ENCODE peak calls at places on chromosomes 2 and 18, in six cellular contexts. U, S, M, D, K and H are unnamed samples.

GRCh38 chr2:163812926-163813520 is 77.2 kb upstream of the FIGN start:
- DNase-seq in U (no peak), M (no peak), S (no peak), K (no peak), D (no peak), H (no peak)

GRCh38 chr2:153077311-153077710 is 358.9 kb downstream of the ARL6IP6 start:
- DNase-seq in D (no peak), S (no peak), M (no peak), U (no peak), K (no peak), H (no peak)

GRCh38 chr2:20618468-20618885 is 32.4 kb downstream of the HS1BP3 start:
- DNase-seq in U (no peak), D (no peak), K (no peak), S (peak), M (no peak), H (no peak)

GRCh38 chr18:56130481-56130880 is 507.9 kb downstream of the TXNL1 start:
- DNase-seq in S (no peak), U (no peak), K (no peak), D (no peak), M (no peak), H (no peak)

GRCh38 chr2:238015705-238016104 is 45.1 kb upstream of the SCLY start:
- DNase-seq in S (no peak), U (no peak), K (no peak), M (no peak), D (no peak), H (no peak)

GRCh38 chr2:214549946-214550345 is 139.1 kb downstream of the VWC2L start:
- DNase-seq in M (no peak), U (no peak), D (no peak), S (no peak), K (no peak), H (no peak)

GRCh38 chr2:43462866-43463641 is 132.8 kb downstream of the THADA start:
- DNase-seq in U (no peak), S (peak), M (no peak), D (no peak), K (no peak), H (no peak)

GRCh38 chr2:85015653-85016360 is 44.8 kb downstream of the KCMF1 start:
- DNase-seq in U (no peak), K (no peak), M (no peak), D (no peak), S (no peak), H (no peak)

GRCh38 chr2:236833501-236834186 is 252.0 kb upstream of the COPS8 start:
- DNase-seq in D (no peak), S (no peak), U (no peak), K (no peak), M (no peak), H (no peak)

GRCh38 chr2:45169339-45170190 is 160.3 kb upstream of the SIX2 start:
- DNase-seq in D (no peak), K (no peak), M (no peak), S (no peak), U (no peak), H (no peak)

GRCh38 chr18:12470382-12471090 is 62.8 kb downstream of the PRELID3A start:
- DNase-seq in S (no peak), U (no peak), K (no peak), M (no peak), D (no peak), H (no peak)

GRCh38 chr2:59680863-59681262 is 872.6 kb downstream of the BCL11A start:
- DNase-seq in D (no peak), M (no peak), U (no peak), K (no peak), S (no peak), H (no peak)

GRCh38 chr2:200266406-200266805 is 40.1 kb upstream of the SPATS2L start:
- DNase-seq in D (no peak), M (no peak), U (no peak), S (no peak), K (no peak), H (no peak)

GRCh38 chr2:98826856-98827255 is 95.9 kb upstream of the MGAT4A start:
- DNase-seq in D (no peak), M (no peak), S (no peak), U (no peak), K (no peak), H (no peak)

GRCh38 chr2:26033270-26033768 is 565 bp upstream of the RAB10 start:
- DNase-seq in K (no peak), D (no peak), M (no peak), U (no peak), S (peak), H (no peak)

GRCh38 chr2:26034597-26035067 is 748 bp downstream of the RAB10 start:
- DNase-seq in U (no peak), M (no peak), D (no peak), S (no peak), K (no peak), H (no peak)

GRCh38 chr2:26035110-26035728 is 1.3 kb downstream of the RAB10 start:
- DNase-seq in K (no peak), U (no peak), S (no peak), D (no peak), M (no peak), H (no peak)

GRCh38 chr2:26039603-26040367 is 5.9 kb downstream of the RAB10 start:
- DNase-seq in D (no peak), S (no peak), M (no peak), K (no peak), U (no peak), H (no peak)

DNA sequence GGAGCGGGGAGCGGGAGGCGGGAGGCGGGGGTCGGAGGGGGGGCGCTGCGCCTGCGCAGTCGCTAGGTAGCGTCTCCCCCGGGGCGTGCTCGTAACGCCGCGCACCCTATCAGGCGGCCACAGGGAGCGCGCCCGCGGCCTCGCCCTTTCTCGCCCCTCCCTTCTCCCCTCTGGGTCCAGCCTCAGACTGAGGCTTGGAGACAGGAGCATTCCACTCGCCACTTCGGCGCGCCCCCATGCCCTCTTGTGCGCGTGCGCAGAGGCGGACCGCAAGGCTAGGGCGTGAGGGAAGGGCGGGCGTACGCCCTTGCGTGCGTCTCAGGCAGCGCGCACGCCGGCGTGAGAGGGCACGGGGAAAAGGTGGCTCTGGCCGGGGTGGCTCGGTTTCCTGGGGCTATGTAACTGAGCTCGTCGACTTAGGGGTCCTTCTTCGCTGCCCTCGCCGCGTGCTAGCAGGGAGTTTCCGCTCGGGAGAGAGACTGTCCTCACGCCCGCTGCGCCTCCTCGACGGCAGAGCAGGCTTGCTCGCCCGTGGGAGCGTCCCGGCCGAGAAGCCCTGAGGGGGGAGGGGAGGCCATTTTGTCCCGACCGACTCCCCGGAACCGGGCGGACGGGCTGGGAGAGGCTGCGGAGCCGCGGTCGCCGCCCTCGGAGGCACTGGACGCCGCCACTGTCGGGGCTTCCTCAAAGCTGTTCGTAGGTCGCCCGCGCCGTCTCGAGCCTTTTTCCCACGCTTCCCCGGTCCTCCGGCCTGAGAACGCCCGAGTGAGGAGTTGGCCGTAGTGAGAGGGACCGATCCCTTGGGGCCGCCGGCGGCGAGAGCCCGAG is at the start of gene RAB10:
- DNase-seq in U (peak), M (peak), D (peak), K (peak), S (peak), H (peak)
- TF ChIP-seq POLR2AphosphoS5 in U (peak), M (peak), D (peak), K (peak), S (peak), H (peak)

DNA sequence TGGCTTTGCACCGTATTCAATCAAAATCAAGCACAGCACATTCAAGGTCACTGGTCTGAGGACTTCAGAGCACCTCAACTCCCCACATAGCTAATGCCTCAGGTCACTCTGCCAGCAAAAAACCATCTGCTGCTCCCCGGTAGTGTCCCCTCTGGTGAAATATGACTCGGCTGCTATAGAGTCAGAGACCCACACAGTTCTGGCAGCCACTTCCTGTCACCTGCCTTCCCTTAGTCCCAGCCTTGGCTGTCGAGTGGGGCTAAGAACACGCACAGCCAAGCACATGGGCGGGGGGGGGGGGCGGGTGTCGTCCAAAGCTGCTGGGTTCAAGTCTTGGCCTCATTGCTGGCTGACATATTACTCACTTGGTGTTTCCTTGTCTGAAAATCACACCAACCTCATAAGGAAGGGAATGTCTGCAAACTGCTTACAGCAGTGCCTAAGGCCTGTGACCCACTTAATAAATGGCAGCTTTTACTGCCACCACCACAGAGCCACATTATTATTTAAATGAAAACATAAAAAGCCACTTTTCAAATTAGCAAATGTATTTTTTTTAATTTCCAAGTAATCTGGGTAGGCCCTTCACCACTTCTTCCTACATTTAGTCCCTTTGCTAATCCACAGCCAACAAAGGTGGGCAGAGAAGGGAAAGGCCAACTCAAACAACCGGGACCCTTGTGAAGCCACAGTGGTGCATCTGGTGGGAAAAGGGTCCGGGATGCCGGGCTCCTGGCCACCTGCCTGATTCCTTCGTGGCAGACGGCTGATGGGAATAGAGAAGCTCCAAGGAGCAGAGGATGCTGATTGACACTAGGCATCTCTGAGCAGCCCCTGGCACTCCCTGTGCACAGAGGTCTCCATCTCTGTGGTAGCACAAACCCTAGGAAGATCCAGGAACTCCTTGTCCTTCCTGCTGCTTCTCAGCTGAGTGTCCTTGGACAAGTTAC is 37.3 kb downstream of the POLR1A start:
- DNase-seq in D (no peak), M (no peak), U (no peak), K (no peak), S (no peak), H (no peak)
- H3K4me3 ChIP-seq in D (no peak), M (no peak), U (no peak), K (no peak), S (no peak), H (no peak)

GRCh38 chr2:71716697-71717624 is 263.6 kb downstream of the DYSF start:
- DNase-seq in U (no peak), K (no peak), M (no peak), S (peak), D (peak), H (no peak)
- TF ChIP-seq POLR2AphosphoS5 in U (no peak), K (no peak), M (no peak), S (peak), D (peak), H (no peak)

DNA sequence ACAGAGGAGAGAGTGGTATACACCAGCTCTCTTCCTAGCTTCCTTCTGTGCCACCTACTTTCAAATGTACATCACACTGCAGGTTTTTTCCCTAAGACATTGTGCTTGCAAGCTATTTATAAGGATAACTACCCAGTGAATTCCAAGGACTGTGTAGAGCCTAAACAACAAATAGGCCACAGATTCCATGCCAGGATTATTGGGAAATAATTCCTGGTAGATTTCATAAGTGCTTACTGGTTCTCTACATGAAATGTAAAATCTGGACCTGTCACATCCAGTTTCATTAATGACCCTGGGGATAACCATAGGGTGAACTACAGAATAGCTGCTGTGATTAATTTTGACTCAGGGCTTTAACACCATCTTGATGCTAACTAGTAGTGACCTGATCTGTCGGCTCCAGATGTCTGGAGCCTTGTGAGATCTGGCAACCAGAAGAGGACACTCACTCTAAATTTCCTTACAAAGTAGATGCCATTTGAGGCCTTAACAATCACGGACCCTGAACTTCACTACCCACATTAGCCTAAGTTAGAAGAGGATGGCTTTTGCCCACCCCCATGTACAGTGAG is 34.3 kb upstream of the LGALSL start:
- DNase-seq in K (no peak), M (no peak), U (no peak), D (no peak), S (no peak), H (no peak)
- H3K4me3 ChIP-seq in K (no peak), M (no peak), U (no peak), D (no peak), S (no peak), H (no peak)